ENCODE peak calls at places on chromosomes 2 and 18, in nine cellular contexts. One of them, this sample, is unnamed.

GRCh38 chr2:144520718-144521487 is 984 bp upstream of the ZEB2 start:
- DNase-seq in smooth muscle cell of the brain vasculature: no peak
- DNase-seq in heart left ventricle: no peak
- DNase-seq in left ventricle myocardium superior: no peak
- DNase-seq in effector CD4-positive, alpha-beta T cell: no peak
- DNase-seq in left lobe of liver: no peak
- DNase-seq in IMR-90: peak
- DNase-seq in mesenteric fat pad: no peak
- DNase-seq in T-cell: no peak
- DNase-seq in this sample: no peak

GRCh38 chr2:148253716-148254115 is 232.8 kb downstream of the MBD5 start:
- DNase-seq in smooth muscle cell of the brain vasculature: no peak
- DNase-seq in heart left ventricle: no peak
- DNase-seq in left ventricle myocardium superior: no peak
- DNase-seq in effector CD4-positive, alpha-beta T cell: no peak
- DNase-seq in left lobe of liver: no peak
- DNase-seq in IMR-90: peak
- DNase-seq in mesenteric fat pad: no peak
- DNase-seq in T-cell: no peak
- DNase-seq in this sample: no peak

GRCh38 chr2:169928463-169928864 is 101.2 kb downstream of the UBR3 start:
- DNase-seq in smooth muscle cell of the brain vasculature: peak
- DNase-seq in heart left ventricle: no peak
- DNase-seq in left ventricle myocardium superior: no peak
- DNase-seq in effector CD4-positive, alpha-beta T cell: no peak
- DNase-seq in left lobe of liver: no peak
- DNase-seq in IMR-90: peak
- DNase-seq in mesenteric fat pad: no peak
- DNase-seq in T-cell: no peak
- DNase-seq in this sample: no peak

GRCh38 chr2:96715658-96716057 is 24.2 kb downstream of the LMAN2L start:
- DNase-seq in smooth muscle cell of the brain vasculature: no peak
- DNase-seq in heart left ventricle: no peak
- DNase-seq in left ventricle myocardium superior: no peak
- DNase-seq in effector CD4-positive, alpha-beta T cell: no peak
- DNase-seq in left lobe of liver: no peak
- DNase-seq in IMR-90: peak
- DNase-seq in mesenteric fat pad: no peak
- DNase-seq in T-cell: no peak
- DNase-seq in this sample: no peak

GRCh38 chr2:233140913-233141469 is 80.8 kb downstream of the INPP5D start:
- DNase-seq in smooth muscle cell of the brain vasculature: no peak
- DNase-seq in heart left ventricle: no peak
- DNase-seq in left ventricle myocardium superior: no peak
- DNase-seq in effector CD4-positive, alpha-beta T cell: no peak
- DNase-seq in left lobe of liver: no peak
- DNase-seq in IMR-90: no peak
- DNase-seq in mesenteric fat pad: no peak
- DNase-seq in T-cell: no peak
- DNase-seq in this sample: no peak

GRCh38 chr2:55045685-55046221 is 4.5 kb downstream of the RTN4 start:
- DNase-seq in smooth muscle cell of the brain vasculature: no peak
- DNase-seq in heart left ventricle: no peak
- DNase-seq in left ventricle myocardium superior: no peak
- DNase-seq in effector CD4-positive, alpha-beta T cell: no peak
- DNase-seq in left lobe of liver: no peak
- DNase-seq in IMR-90: no peak
- DNase-seq in mesenteric fat pad: no peak
- DNase-seq in T-cell: no peak
- DNase-seq in this sample: no peak

GRCh38 chr18:8029731-8030130 is 462.6 kb downstream of the PTPRM start:
- DNase-seq in smooth muscle cell of the brain vasculature: no peak
- DNase-seq in heart left ventricle: no peak
- DNase-seq in left ventricle myocardium superior: no peak
- DNase-seq in effector CD4-positive, alpha-beta T cell: no peak
- DNase-seq in left lobe of liver: no peak
- DNase-seq in IMR-90: no peak
- DNase-seq in mesenteric fat pad: no peak
- DNase-seq in T-cell: no peak
- DNase-seq in this sample: no peak

GRCh38 chr2:114405486-114406250 is 36.8 kb upstream of the DPP10 start:
- DNase-seq in smooth muscle cell of the brain vasculature: no peak
- DNase-seq in heart left ventricle: no peak
- DNase-seq in left ventricle myocardium superior: peak
- DNase-seq in effector CD4-positive, alpha-beta T cell: no peak
- DNase-seq in left lobe of liver: no peak
- DNase-seq in IMR-90: no peak
- DNase-seq in mesenteric fat pad: no peak
- DNase-seq in T-cell: no peak
- DNase-seq in this sample: no peak

GRCh38 chr2:24908316-24908937 is 11.6 kb downstream of the ADCY3 start:
- DNase-seq in smooth muscle cell of the brain vasculature: no peak
- DNase-seq in heart left ventricle: no peak
- DNase-seq in left ventricle myocardium superior: no peak
- DNase-seq in effector CD4-positive, alpha-beta T cell: no peak
- DNase-seq in left lobe of liver: no peak
- DNase-seq in IMR-90: no peak
- DNase-seq in mesenteric fat pad: peak
- DNase-seq in T-cell: no peak
- DNase-seq in this sample: no peak

GRCh38 chr2:40803900-40804299 is 352.0 kb upstream of the SLC8A1 start:
- DNase-seq in smooth muscle cell of the brain vasculature: no peak
- DNase-seq in heart left ventricle: no peak
- DNase-seq in left ventricle myocardium superior: no peak
- DNase-seq in effector CD4-positive, alpha-beta T cell: no peak
- DNase-seq in left lobe of liver: no peak
- DNase-seq in IMR-90: no peak
- DNase-seq in mesenteric fat pad: no peak
- DNase-seq in T-cell: no peak
- DNase-seq in this sample: no peak

GRCh38 chr18:11052800-11053199 is 96.6 kb downstream of the PIEZO2 start:
- DNase-seq in smooth muscle cell of the brain vasculature: no peak
- DNase-seq in heart left ventricle: no peak
- DNase-seq in left ventricle myocardium superior: no peak
- DNase-seq in effector CD4-positive, alpha-beta T cell: no peak
- DNase-seq in left lobe of liver: no peak
- DNase-seq in IMR-90: peak
- DNase-seq in mesenteric fat pad: no peak
- DNase-seq in T-cell: no peak
- DNase-seq in this sample: no peak

GRCh38 chr2:217466799-217467198 is 536.0 kb downstream of the TNS1 start:
- DNase-seq in smooth muscle cell of the brain vasculature: no peak
- DNase-seq in heart left ventricle: no peak
- DNase-seq in left ventricle myocardium superior: no peak
- DNase-seq in effector CD4-positive, alpha-beta T cell: no peak
- DNase-seq in left lobe of liver: no peak
- DNase-seq in IMR-90: no peak
- DNase-seq in mesenteric fat pad: no peak
- DNase-seq in T-cell: no peak
- DNase-seq in this sample: no peak

GRCh38 chr2:127950264-127950663 is 64.5 kb upstream of the AMMECR1L start:
- DNase-seq in smooth muscle cell of the brain vasculature: no peak
- DNase-seq in heart left ventricle: no peak
- DNase-seq in left ventricle myocardium superior: no peak
- DNase-seq in effector CD4-positive, alpha-beta T cell: no peak
- DNase-seq in left lobe of liver: no peak
- DNase-seq in IMR-90: no peak
- DNase-seq in mesenteric fat pad: no peak
- DNase-seq in T-cell: no peak
- DNase-seq in this sample: no peak

GRCh38 chr2:26605195-26605968 is 35.8 kb downstream of the CIB4 start:
- DNase-seq in smooth muscle cell of the brain vasculature: peak
- DNase-seq in heart left ventricle: no peak
- DNase-seq in left ventricle myocardium superior: no peak
- DNase-seq in effector CD4-positive, alpha-beta T cell: no peak
- DNase-seq in left lobe of liver: peak
- DNase-seq in IMR-90: peak
- DNase-seq in mesenteric fat pad: no peak
- DNase-seq in T-cell: no peak
- DNase-seq in this sample: no peak

GRCh38 chr2:26941486-26941885 is 29.0 kb upstream of the MAPRE3 start:
- DNase-seq in smooth muscle cell of the brain vasculature: no peak
- DNase-seq in heart left ventricle: no peak
- DNase-seq in left ventricle myocardium superior: no peak
- DNase-seq in effector CD4-positive, alpha-beta T cell: no peak
- DNase-seq in left lobe of liver: no peak
- DNase-seq in IMR-90: no peak
- DNase-seq in mesenteric fat pad: no peak
- DNase-seq in T-cell: no peak
- DNase-seq in this sample: no peak

GRCh38 chr2:171522804-171523338 is 597 bp downstream of the CYBRD1 start:
- DNase-seq in smooth muscle cell of the brain vasculature: no peak
- DNase-seq in heart left ventricle: peak
- DNase-seq in left ventricle myocardium superior: peak
- DNase-seq in effector CD4-positive, alpha-beta T cell: no peak
- DNase-seq in left lobe of liver: no peak
- DNase-seq in IMR-90: no peak
- DNase-seq in mesenteric fat pad: no peak
- DNase-seq in T-cell: no peak
- DNase-seq in this sample: peak

GRCh38 chr18:31741096-31741735 is 19.5 kb downstream of the SLC25A52 start:
- DNase-seq in smooth muscle cell of the brain vasculature: peak
- DNase-seq in heart left ventricle: no peak
- DNase-seq in left ventricle myocardium superior: no peak
- DNase-seq in effector CD4-positive, alpha-beta T cell: peak
- DNase-seq in left lobe of liver: no peak
- DNase-seq in IMR-90: peak
- DNase-seq in mesenteric fat pad: no peak
- DNase-seq in T-cell: peak
- DNase-seq in this sample: no peak

GRCh38 chr2:133991606-133992168 is 262.2 kb upstream of the MGAT5 start:
- DNase-seq in smooth muscle cell of the brain vasculature: no peak
- DNase-seq in heart left ventricle: no peak
- DNase-seq in left ventricle myocardium superior: no peak
- DNase-seq in effector CD4-positive, alpha-beta T cell: no peak
- DNase-seq in left lobe of liver: no peak
- DNase-seq in IMR-90: no peak
- DNase-seq in mesenteric fat pad: no peak
- DNase-seq in T-cell: no peak
- DNase-seq in this sample: no peak

GRCh38 chr2:108589372-108589771 is 55.1 kb downstream of the LIMS1 start:
- DNase-seq in smooth muscle cell of the brain vasculature: no peak
- DNase-seq in heart left ventricle: no peak
- DNase-seq in left ventricle myocardium superior: no peak
- DNase-seq in effector CD4-positive, alpha-beta T cell: no peak
- DNase-seq in left lobe of liver: no peak
- DNase-seq in IMR-90: no peak
- DNase-seq in mesenteric fat pad: no peak
- DNase-seq in T-cell: no peak
- DNase-seq in this sample: no peak

GRCh38 chr18:32801236-32801635 is 28.4 kb upstream of the KLHL14 start:
- DNase-seq in smooth muscle cell of the brain vasculature: no peak
- DNase-seq in heart left ventricle: no peak
- DNase-seq in left ventricle myocardium superior: no peak
- DNase-seq in effector CD4-positive, alpha-beta T cell: no peak
- DNase-seq in left lobe of liver: no peak
- DNase-seq in IMR-90: no peak
- DNase-seq in mesenteric fat pad: no peak
- DNase-seq in T-cell: no peak
- DNase-seq in this sample: no peak

GRCh38 chr2:219965287-219965870 is 337.9 kb downstream of the SLC4A3 start:
- DNase-seq in smooth muscle cell of the brain vasculature: no peak
- DNase-seq in heart left ventricle: no peak
- DNase-seq in left ventricle myocardium superior: no peak
- DNase-seq in effector CD4-positive, alpha-beta T cell: no peak
- DNase-seq in left lobe of liver: no peak
- DNase-seq in IMR-90: no peak
- DNase-seq in mesenteric fat pad: no peak
- DNase-seq in T-cell: no peak
- DNase-seq in this sample: no peak

GRCh38 chr2:225494100-225494459 is 94.6 kb downstream of the NYAP2 start:
- DNase-seq in smooth muscle cell of the brain vasculature: no peak
- DNase-seq in heart left ventricle: no peak
- DNase-seq in left ventricle myocardium superior: no peak
- DNase-seq in effector CD4-positive, alpha-beta T cell: no peak
- DNase-seq in left lobe of liver: no peak
- DNase-seq in IMR-90: no peak
- DNase-seq in mesenteric fat pad: no peak
- DNase-seq in T-cell: no peak
- DNase-seq in this sample: no peak

GRCh38 chr2:98568161-98568956 is 40.0 kb downstream of the COA5 start:
- DNase-seq in smooth muscle cell of the brain vasculature: no peak
- DNase-seq in heart left ventricle: no peak
- DNase-seq in left ventricle myocardium superior: no peak
- DNase-seq in effector CD4-positive, alpha-beta T cell: no peak
- DNase-seq in left lobe of liver: no peak
- DNase-seq in IMR-90: peak
- DNase-seq in mesenteric fat pad: no peak
- DNase-seq in T-cell: no peak
- DNase-seq in this sample: no peak